ENCODE peak calls at places on chromosomes 1 and 21, in four cellular contexts. Q is NCI-H187 treated with DMSO at 0.1 percent for 48 hours, E is BE2C, O is HTR-8/SVneo. F is an unnamed sample.

GRCh38 chr1:101238041-101238515 is 1.3 kb downstream of the S1PR1 start:
- DNase-seq in O (no peak), Q (no peak), E (no peak), F (peak)

GRCh38 chr1:193068013-193068412 is 8.6 kb downstream of the RO60 start:
- DNase-seq in Q (no peak), O (no peak), E (no peak), F (no peak)

GRCh38 chr1:204293605-204294365 is 65.9 kb downstream of the PLEKHA6 start:
- DNase-seq in Q (no peak), E (no peak), O (no peak), F (no peak)

GRCh38 chr1:67616394-67616985 is 68.5 kb upstream of the GADD45A start:
- DNase-seq in Q (no peak), E (no peak), O (no peak), F (peak)

GRCh38 chr1:66271904-66272254 is 262.1 kb upstream of the SGIP1 start:
- DNase-seq in O (no peak), Q (no peak), E (peak), F (no peak)

GRCh38 chr1:94743866-94744265 is 76.3 kb upstream of the SLC44A3 start:
- DNase-seq in O (no peak), Q (no peak), E (no peak), F (no peak)

GRCh38 chr1:36475910-36476604 is 6.7 kb downstream of the CSF3R start:
- DNase-seq in Q (no peak), O (no peak), E (no peak), F (no peak)

GRCh38 chr1:92820024-92820423 is 11.8 kb upstream of the RPL5 start:
- DNase-seq in Q (no peak), O (no peak), E (no peak), F (no peak)

GRCh38 chr1:147627435-147628110 is 42.8 kb downstream of the ACP6 start:
- DNase-seq in Q (no peak), E (peak), O (peak), F (peak)

GRCh38 chr1:1164701-1165451 is 8.8 kb upstream of the TTLL10 start:
- DNase-seq in Q (no peak), E (no peak), O (no peak), F (no peak)

GRCh38 chr1:204188959-204189639 is 7.2 kb downstream of the KISS1 start:
- DNase-seq in O (no peak), E (no peak), Q (no peak), F (no peak)

GRCh38 chr1:230828421-230828820 is 39.9 kb downstream of the C1orf198 start:
- DNase-seq in E (no peak), O (no peak), Q (no peak), F (no peak)

GRCh38 chr1:247574236-247574635 is 13.9 kb upstream of the OR2G2 start:
- DNase-seq in E (no peak), Q (no peak), O (no peak), F (no peak)

GRCh38 chr1:210597555-210598134 is 268.9 kb downstream of the HHAT start:
- DNase-seq in O (peak), E (no peak), Q (no peak), F (no peak)

GRCh38 chr1:52904590-52905375 is 16.8 kb downstream of the ECHDC2 start:
- DNase-seq in O (peak), E (peak), Q (no peak), F (no peak)

GRCh38 chr21:45138199-45139002 is 64.0 kb downstream of the ADARB1 start:
- DNase-seq in O (peak), Q (no peak), E (peak), F (peak)

GRCh38 chr1:177190308-177190970 is 19.7 kb downstream of the BRINP2 start:
- DNase-seq in O (no peak), Q (no peak), E (no peak), F (no peak)

GRCh38 chr1:223752721-223753515 is 40.6 kb downstream of the CAPN2 start:
- DNase-seq in Q (no peak), O (no peak), E (no peak), F (no peak)

GRCh38 chr1:15489052-15489736 is 13.3 kb downstream of the CELA2B start:
- DNase-seq in Q (peak), O (no peak), E (peak), F (no peak)

GRCh38 chr1:169928438-169929209 is 34.9 kb upstream of the SCYL3 start:
- DNase-seq in O (peak), E (no peak), Q (peak), F (peak)

GRCh38 chr1:163922743-163923186 is 601.0 kb downstream of the NUF2 start:
- DNase-seq in Q (no peak), E (no peak), O (no peak), F (no peak)

GRCh38 chr1:241957692-241958494 is at the start of gene BECN2:
- DNase-seq in O (no peak), E (peak), Q (no peak), F (no peak)

GRCh38 chr1:2642560-2643413 is 10.0 kb upstream of the MMEL1 start:
- DNase-seq in Q (peak), E (peak), O (peak), F (peak)

GRCh38 chr1:193806079-193807048 is 620.0 kb upstream of the B3GALT2 start:
- DNase-seq in O (no peak), E (no peak), Q (no peak), F (no peak)

GRCh38 chr21:39000496-39000895 is 182.8 kb downstream of the PSMG1 start:
- DNase-seq in Q (no peak), E (no peak), O (no peak), F (peak)

GRCh38 chr1:236774926-236775325 is 20.2 kb upstream of the MTR start:
- DNase-seq in E (no peak), Q (no peak), O (peak), F (peak)

GRCh38 chr21:37367758-37368535 is 1.4 kb downstream of the DYRK1A start:
- DNase-seq in E (peak), O (no peak), Q (no peak), F (peak)

GRCh38 chr1:26351591-26352337 is 2.2 kb downstream of the CRYBG2 start:
- DNase-seq in Q (no peak), O (no peak), E (no peak), F (no peak)

GRCh38 chr1:17679856-17680255 is 75.3 kb upstream of the ACTL8 start:
- DNase-seq in Q (no peak), O (no peak), E (no peak), F (no peak)

F was measured in endothelial cell of umbilical vein.